ENCODE peak calls at places on chromosomes 5 and 9, in ten cellular contexts. K, O, A, Q, Y, F, L, P, N and D are unnamed samples.

GRCh38 chr5:32261198-32261597 is 51.5 kb downstream of the MTMR12 start:
- DNase-seq in Y (peak; percentile 17), A (peak; percentile 16), P (no peak), K (no peak), N (no peak), F (no peak), O (no peak), L (no peak), Q (no peak), D (peak; percentile 10)

GRCh38 chr9:110208031-110208430 is at the start of gene C9orf152:
- DNase-seq in L (no peak), Y (no peak), F (no peak), K (no peak), P (no peak), O (no peak), Q (no peak), A (no peak), N (no peak), D (no peak)

GRCh38 chr9:89154651-89155336 is 23.8 kb downstream of the SHC3 start:
- DNase-seq in Y (peak; percentile 83), F (peak; percentile 70), A (no peak), N (no peak), K (peak; percentile 20), P (no peak), L (peak; percentile 92), Q (no peak), O (no peak), D (peak; percentile 95)

GRCh38 chr5:176818391-176819098 is 8.2 kb downstream of the UNC5A start:
- DNase-seq in A (no peak), O (no peak), N (no peak), K (no peak), Q (no peak), Y (no peak), P (no peak), F (no peak), L (no peak), D (no peak)

GRCh38 chr5:78649220-78649700 is 688 bp upstream of the LHFPL2 start:
- DNase-seq in K (no peak), P (no peak), O (no peak), L (peak; percentile 29), Q (peak; percentile 23), A (no peak), Y (no peak), F (peak; percentile 20), N (no peak), D (peak; percentile 47)

GRCh38 chr5:12269164-12269563 is 364.9 kb upstream of the CTNND2 start:
- DNase-seq in N (no peak), A (no peak), F (no peak), O (no peak), P (no peak), K (no peak), Y (no peak), Q (no peak), L (no peak), D (no peak)

GRCh38 chr9:98886691-98887229 is 56.9 kb upstream of the COL15A1 start:
- DNase-seq in F (no peak), L (no peak), Y (no peak), K (no peak), N (no peak), Q (no peak), O (no peak), A (no peak), P (no peak), D (no peak)

GRCh38 chr9:32378993-32379729 is 5.3 kb upstream of the ACO1 start:
- DNase-seq in O (peak; percentile 27), Y (peak; percentile 92), K (no peak), L (peak; percentile 85), A (no peak), P (no peak), F (peak; percentile 79), Q (peak; percentile 64), N (peak; percentile 51), D (peak; percentile 88)

GRCh38 chr5:175443514-175444059 is 395 bp downstream of the DRD1 start:
- DNase-seq in P (no peak), N (no peak), Y (peak; percentile 10), O (no peak), Q (no peak), L (no peak), A (no peak), F (no peak), K (no peak), D (no peak)

GRCh38 chr9:129270903-129271431 is 92.9 kb upstream of the IER5L start:
- DNase-seq in Y (peak; percentile 89), L (peak; percentile 71), P (peak; percentile 55), O (no peak), N (no peak), K (no peak), A (no peak), F (peak; percentile 88), Q (no peak), D (peak; percentile 58)

GRCh38 chr5:79475174-79475466 is 38.8 kb downstream of the HOMER1 start:
- DNase-seq in A (no peak), Y (no peak), K (no peak), N (no peak), F (no peak), O (no peak), Q (no peak), L (no peak), P (no peak), D (no peak)

GRCh38 chr5:67880358-67880810 is 335.2 kb upstream of the PIK3R1 start:
- DNase-seq in P (no peak), Y (no peak), K (no peak), O (no peak), Q (no peak), N (no peak), A (no peak), F (no peak), L (no peak), D (no peak)

GRCh38 chr5:170522211-170523128 is 18.6 kb downstream of the KCNIP1 start:
- DNase-seq in Y (peak; percentile 20), L (peak; percentile 18), N (no peak), F (peak; percentile 87), K (no peak), A (no peak), Q (peak; percentile 67), P (no peak), O (no peak), D (peak; percentile 42)

GRCh38 chr9:130042406-130042930 is 521 bp downstream of the FNBP1 start:
- DNase-seq in A (no peak), O (peak; percentile 47), Q (no peak), N (no peak), P (peak; percentile 91), K (peak; percentile 46), F (peak; percentile 23), L (no peak), Y (no peak), D (peak; percentile 50)